ENCODE peak calls at places on chromosomes 6 and 20, in six cellular contexts. One of them, this sample, is unnamed.

GRCh38 chr6:141326426-141326825 is 806.3 kb upstream of the GJE1 start:
- DNase-seq in MM.1S: no peak
- DNase-seq in uterus: no peak
- DNase-seq in H7: no peak
- DNase-seq in aorta: no peak
- DNase-seq in CD4-positive, alpha-beta memory T cell: peak; percentile 26
- DNase-seq in this sample: no peak

GRCh38 chr6:31401403-31401802 is 2.0 kb upstream of the MICA start:
- DNase-seq in MM.1S: no peak
- DNase-seq in uterus: peak; percentile 47
- DNase-seq in H7: no peak
- DNase-seq in aorta: no peak
- DNase-seq in CD4-positive, alpha-beta memory T cell: peak; percentile 14
- DNase-seq in this sample: no peak

GRCh38 chr20:5608448-5609161 is 141.6 kb upstream of the SHLD1 start:
- DNase-seq in MM.1S: no peak
- DNase-seq in uterus: no peak
- DNase-seq in H7: no peak
- DNase-seq in aorta: no peak
- DNase-seq in CD4-positive, alpha-beta memory T cell: no peak
- DNase-seq in this sample: no peak

GRCh38 chr20:45548410-45548809 is 1.2 kb upstream of the EPPIN start:
- DNase-seq in MM.1S: no peak
- DNase-seq in uterus: no peak
- DNase-seq in H7: no peak
- DNase-seq in aorta: no peak
- DNase-seq in CD4-positive, alpha-beta memory T cell: no peak
- DNase-seq in this sample: no peak

GRCh38 chr6:139625998-139626975 is 251.8 kb upstream of the CITED2 start:
- DNase-seq in MM.1S: no peak
- DNase-seq in uterus: peak; percentile 27
- DNase-seq in H7: peak; percentile 15
- DNase-seq in aorta: no peak
- DNase-seq in CD4-positive, alpha-beta memory T cell: no peak
- DNase-seq in this sample: no peak

GRCh38 chr20:53409177-53409576 is 184.5 kb downstream of the ZNF217 start:
- DNase-seq in MM.1S: no peak
- DNase-seq in uterus: no peak
- DNase-seq in H7: no peak
- DNase-seq in aorta: no peak
- DNase-seq in CD4-positive, alpha-beta memory T cell: no peak
- DNase-seq in this sample: no peak

GRCh38 chr20:58045156-58045555 is 183.3 kb downstream of the ANKRD60 start:
- DNase-seq in MM.1S: no peak
- DNase-seq in uterus: peak; percentile 39
- DNase-seq in H7: no peak
- DNase-seq in aorta: no peak
- DNase-seq in CD4-positive, alpha-beta memory T cell: no peak
- DNase-seq in this sample: no peak

GRCh38 chr20:38935967-38936407 is 9.8 kb downstream of the FAM83D start:
- DNase-seq in MM.1S: no peak
- DNase-seq in uterus: no peak
- DNase-seq in H7: no peak
- DNase-seq in aorta: no peak
- DNase-seq in CD4-positive, alpha-beta memory T cell: no peak
- DNase-seq in this sample: no peak

GRCh38 chr20:44736170-44737021 is 9.3 kb upstream of the KCNK15 start:
- DNase-seq in MM.1S: peak; percentile 57
- DNase-seq in uterus: peak; percentile 57
- DNase-seq in H7: peak; percentile 83
- DNase-seq in aorta: no peak
- DNase-seq in CD4-positive, alpha-beta memory T cell: peak; percentile 28
- DNase-seq in this sample: no peak

GRCh38 chr6:136425793-136426192 is 124.4 kb downstream of the MAP7 start:
- DNase-seq in MM.1S: no peak
- DNase-seq in uterus: no peak
- DNase-seq in H7: no peak
- DNase-seq in aorta: no peak
- DNase-seq in CD4-positive, alpha-beta memory T cell: no peak
- DNase-seq in this sample: no peak

GRCh38 chr6:35933844-35934243 is 12.9 kb upstream of the SRPK1 start:
- DNase-seq in MM.1S: no peak
- DNase-seq in uterus: no peak
- DNase-seq in H7: peak; percentile 25
- DNase-seq in aorta: no peak
- DNase-seq in CD4-positive, alpha-beta memory T cell: no peak
- DNase-seq in this sample: no peak

GRCh38 chr6:157533397-157533814 is 152.4 kb downstream of the ZDHHC14 start:
- DNase-seq in MM.1S: no peak
- DNase-seq in uterus: no peak
- DNase-seq in H7: peak; percentile 83
- DNase-seq in aorta: no peak
- DNase-seq in CD4-positive, alpha-beta memory T cell: no peak
- DNase-seq in this sample: no peak

GRCh38 chr6:21593927-21594421 is 423 bp downstream of the SOX4 start:
- DNase-seq in MM.1S: peak; percentile 48
- DNase-seq in uterus: peak; percentile 30
- DNase-seq in H7: peak; percentile 54
- DNase-seq in aorta: no peak
- DNase-seq in CD4-positive, alpha-beta memory T cell: peak; percentile 10
- DNase-seq in this sample: no peak

GRCh38 chr6:125015152-125015551 is 52.9 kb downstream of the RNF217 start:
- DNase-seq in MM.1S: no peak
- DNase-seq in uterus: no peak
- DNase-seq in H7: no peak
- DNase-seq in aorta: no peak
- DNase-seq in CD4-positive, alpha-beta memory T cell: no peak
- DNase-seq in this sample: no peak

GRCh38 chr6:84150680-84151079 is 76.8 kb downstream of the CEP162 start:
- DNase-seq in MM.1S: no peak
- DNase-seq in uterus: no peak
- DNase-seq in H7: no peak
- DNase-seq in aorta: no peak
- DNase-seq in CD4-positive, alpha-beta memory T cell: no peak
- DNase-seq in this sample: no peak

GRCh38 chr6:159760602-159761057 is 1.2 kb upstream of the ACAT2 start:
- DNase-seq in MM.1S: no peak
- DNase-seq in uterus: no peak
- DNase-seq in H7: peak; percentile 72
- DNase-seq in aorta: no peak
- DNase-seq in CD4-positive, alpha-beta memory T cell: no peak
- DNase-seq in this sample: no peak

GRCh38 chr6:125095501-125096301 is 57.9 kb upstream of the TPD52L1 start:
- DNase-seq in MM.1S: no peak
- DNase-seq in uterus: no peak
- DNase-seq in H7: no peak
- DNase-seq in aorta: no peak
- DNase-seq in CD4-positive, alpha-beta memory T cell: no peak
- DNase-seq in this sample: no peak

GRCh38 chr20:11328839-11329238 is 588.9 kb upstream of the BTBD3 start:
- DNase-seq in MM.1S: no peak
- DNase-seq in uterus: no peak
- DNase-seq in H7: no peak
- DNase-seq in aorta: no peak
- DNase-seq in CD4-positive, alpha-beta memory T cell: no peak
- DNase-seq in this sample: no peak

DNA sequence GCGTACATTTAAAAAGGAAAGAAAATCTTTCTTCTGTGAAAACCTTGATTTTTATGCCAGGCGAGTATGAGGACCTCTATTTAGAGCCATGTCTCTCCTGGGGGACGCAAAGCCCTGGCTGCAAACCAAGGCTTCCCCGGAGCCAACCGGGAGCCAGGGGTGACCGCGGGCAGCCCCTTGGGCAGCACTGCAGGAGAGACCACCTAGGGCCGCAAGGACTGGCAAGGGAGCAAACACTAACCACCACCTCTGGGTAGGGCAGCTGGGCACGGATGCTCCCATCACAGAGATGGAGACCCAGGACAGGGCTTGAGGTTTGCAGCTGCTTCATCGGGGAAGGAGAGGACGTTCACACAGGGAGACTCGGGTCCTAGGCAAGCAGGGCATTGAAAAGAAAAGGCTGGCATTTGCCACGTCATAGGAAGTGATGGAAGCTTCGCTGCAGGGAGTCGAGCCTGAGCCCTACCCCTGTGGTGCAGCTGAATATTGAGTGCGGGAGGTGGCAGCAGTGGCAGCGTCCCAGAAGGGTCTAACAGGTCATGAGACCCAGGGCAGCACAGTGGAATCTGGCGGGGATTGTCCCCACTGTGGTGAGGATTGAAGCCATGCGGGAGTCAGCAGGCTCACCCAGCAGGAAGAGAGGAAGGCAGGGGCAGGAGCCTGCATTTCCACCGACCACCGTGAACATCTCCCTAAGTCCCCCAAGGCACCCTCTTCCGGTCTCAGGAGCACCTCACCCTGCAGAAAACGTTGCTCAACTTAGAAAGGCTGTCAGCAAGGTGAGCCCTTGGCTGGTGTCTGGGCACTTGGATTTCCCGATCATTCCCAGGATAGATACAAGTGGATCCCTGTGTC is 156.2 kb upstream of the CST7 start:
- DNase-seq in MM.1S: no peak
- DNase-seq in uterus: no peak
- DNase-seq in H7: no peak
- DNase-seq in aorta: no peak
- DNase-seq in CD4-positive, alpha-beta memory T cell: no peak
- DNase-seq in this sample: peak; percentile 30
- H3K27me3 ChIP-seq in MM.1S: no peaks in the 10 kb centered on the region
- H3K27me3 ChIP-seq in uterus: no peaks in the 10 kb centered on the region
- H3K27me3 ChIP-seq in H7: no peaks in the 10 kb centered on the region
- H3K27me3 ChIP-seq in aorta: no peaks in the 10 kb centered on the region
- H3K27me3 ChIP-seq in CD4-positive, alpha-beta memory T cell: no peaks in the 10 kb centered on the region
- H3K27me3 ChIP-seq in this sample: no peaks in the 10 kb centered on the region

GRCh38 chr6:62039602-62040001 is 246.4 kb downstream of the KHDRBS2 start:
- DNase-seq in MM.1S: peak; percentile 44
- DNase-seq in uterus: no peak
- DNase-seq in H7: no peak
- DNase-seq in aorta: no peak
- DNase-seq in CD4-positive, alpha-beta memory T cell: no peak
- DNase-seq in this sample: no peak
- H3K27me3 ChIP-seq in MM.1S: no peaks in the 10 kb centered on the region
- H3K27me3 ChIP-seq in uterus: no peaks in the 10 kb centered on the region
- H3K27me3 ChIP-seq in H7: no peaks in the 10 kb centered on the region
- H3K27me3 ChIP-seq in aorta: no peaks in the 10 kb centered on the region
- H3K27me3 ChIP-seq in CD4-positive, alpha-beta memory T cell: no peaks in the 10 kb centered on the region
- H3K27me3 ChIP-seq in this sample: no peaks in the 10 kb centered on the region

GRCh38 chr20:62832212-62832922 is 15.5 kb downstream of the COL9A3 start:
- DNase-seq in MM.1S: peak; percentile 79
- DNase-seq in uterus: no peak
- DNase-seq in H7: peak; percentile 84
- DNase-seq in aorta: peak; percentile 69
- DNase-seq in CD4-positive, alpha-beta memory T cell: no peak
- DNase-seq in this sample: peak; percentile 74

GRCh38 chr20:62830251-62830650 is 13.4 kb downstream of the COL9A3 start:
- DNase-seq in MM.1S: no peak
- DNase-seq in uterus: no peak
- DNase-seq in H7: peak; percentile 29
- DNase-seq in aorta: peak; percentile 60
- DNase-seq in CD4-positive, alpha-beta memory T cell: no peak
- DNase-seq in this sample: no peak

GRCh38 chr20:62831854-62832211 is 15.0 kb downstream of the COL9A3 start:
- DNase-seq in MM.1S: no peak
- DNase-seq in uterus: no peak
- DNase-seq in H7: peak; percentile 57
- DNase-seq in aorta: peak; percentile 55
- DNase-seq in CD4-positive, alpha-beta memory T cell: no peak
- DNase-seq in this sample: no peak

GRCh38 chr20:62830821-62831220 is 14.0 kb downstream of the COL9A3 start:
- DNase-seq in MM.1S: no peak
- DNase-seq in uterus: no peak
- DNase-seq in H7: peak; percentile 45
- DNase-seq in aorta: peak; percentile 70
- DNase-seq in CD4-positive, alpha-beta memory T cell: no peak
- DNase-seq in this sample: no peak

GRCh38 chr20:62831361-62831788 is 14.5 kb downstream of the COL9A3 start:
- DNase-seq in MM.1S: no peak
- DNase-seq in uterus: no peak
- DNase-seq in H7: peak; percentile 46
- DNase-seq in aorta: peak; percentile 25
- DNase-seq in CD4-positive, alpha-beta memory T cell: no peak
- DNase-seq in this sample: no peak
- H3K27me3 ChIP-seq in MM.1S: peaks cover 62% of the 10 kb centered on the region
- H3K27me3 ChIP-seq in uterus: no peaks in the 10 kb centered on the region
- H3K27me3 ChIP-seq in H7: no peaks in the 10 kb centered on the region
- H3K27me3 ChIP-seq in aorta: no peaks in the 10 kb centered on the region
- H3K27me3 ChIP-seq in CD4-positive, alpha-beta memory T cell: no peaks in the 10 kb centered on the region
- H3K27me3 ChIP-seq in this sample: peaks cover 12% of the 10 kb centered on the region

GRCh38 chr20:4022386-4023350 is 7.3 kb upstream of the RNF24 start:
- DNase-seq in MM.1S: no peak
- DNase-seq in uterus: no peak
- DNase-seq in H7: peak; percentile 41
- DNase-seq in aorta: no peak
- DNase-seq in CD4-positive, alpha-beta memory T cell: no peak
- DNase-seq in this sample: no peak

GRCh38 chr20:4025679-4026078 is 10.3 kb upstream of the RNF24 start:
- DNase-seq in MM.1S: no peak
- DNase-seq in uterus: no peak
- DNase-seq in H7: no peak
- DNase-seq in aorta: no peak
- DNase-seq in CD4-positive, alpha-beta memory T cell: no peak
- DNase-seq in this sample: no peak

GRCh38 chr20:4025125-4025524 is 9.8 kb upstream of the RNF24 start:
- DNase-seq in MM.1S: no peak
- DNase-seq in uterus: no peak
- DNase-seq in H7: no peak
- DNase-seq in aorta: no peak
- DNase-seq in CD4-positive, alpha-beta memory T cell: no peak
- DNase-seq in this sample: no peak

GRCh38 chr20:4027590-4028265 is 12.4 kb upstream of the RNF24 start:
- DNase-seq in MM.1S: no peak
- DNase-seq in uterus: no peak
- DNase-seq in H7: no peak
- DNase-seq in aorta: no peak
- DNase-seq in CD4-positive, alpha-beta memory T cell: no peak
- DNase-seq in this sample: no peak

GRCh38 chr20:4026093-4026601 is 10.8 kb upstream of the RNF24 start:
- DNase-seq in MM.1S: no peak
- DNase-seq in uterus: no peak
- DNase-seq in H7: peak; percentile 64
- DNase-seq in aorta: no peak
- DNase-seq in CD4-positive, alpha-beta memory T cell: no peak
- DNase-seq in this sample: no peak
- H3K27me3 ChIP-seq in MM.1S: no peaks in the 10 kb centered on the region
- H3K27me3 ChIP-seq in uterus: no peaks in the 10 kb centered on the region
- H3K27me3 ChIP-seq in H7: no peaks in the 10 kb centered on the region
- H3K27me3 ChIP-seq in aorta: no peaks in the 10 kb centered on the region
- H3K27me3 ChIP-seq in CD4-positive, alpha-beta memory T cell: no peaks in the 10 kb centered on the region
- H3K27me3 ChIP-seq in this sample: no peaks in the 10 kb centered on the region

This sample was measured in lower lobe of right lung.